ENCODE peak calls at places on chromosome 3, in five cellular contexts. C is cardiac muscle cell; Z is NCI-H1105 treated with DMSO at 0.1 percent for 48 hours; W is CD8-positive, alpha-beta memory T cell; N is astrocyte of the spinal cord. Y is an unnamed sample.

GRCh38 chr3:53159415-53160135 is 1.4 kb upstream of the PRKCD start:
- DNase-seq in C (peak), Z (no peak), W (no peak), N (no peak), Y (no peak)

GRCh38 chr3:60580826-60581225 is 670.4 kb downstream of the FHIT start:
- DNase-seq in C (no peak), Z (peak), W (no peak), N (no peak), Y (no peak)

GRCh38 chr3:28299705-28300104 is 48.8 kb upstream of the ZCWPW2 start:
- DNase-seq in C (no peak), Z (no peak), W (no peak), N (no peak), Y (no peak)

GRCh38 chr3:142987080-142987700 is 14.2 kb upstream of the U2SURP start:
- DNase-seq in C (peak), Z (peak), W (peak), N (peak), Y (no peak)

GRCh38 chr3:190516416-190516815 is 2.5 kb downstream of the IL1RAP start:
- DNase-seq in C (no peak), Z (no peak), W (no peak), N (peak), Y (no peak)

GRCh38 chr3:190865828-190866227 is 3.3 kb upstream of the GMNC start:
- DNase-seq in C (no peak), Z (no peak), W (no peak), N (no peak), Y (no peak)

GRCh38 chr3:195522254-195523023 is 20.7 kb downstream of the PPP1R2 start:
- DNase-seq in C (peak), Z (peak), W (peak), N (peak), Y (no peak)

GRCh38 chr3:9398715-9399708 is 1.6 kb downstream of the SETD5 start:
- DNase-seq in C (peak), Z (no peak), W (peak), N (peak), Y (no peak)

GRCh38 chr3:30970183-30970582 is 75.7 kb upstream of the GADL1 start:
- DNase-seq in C (peak), Z (no peak), W (no peak), N (no peak), Y (no peak)

GRCh38 chr3:96169111-96169510 is 645.3 kb upstream of the EPHA6 start:
- DNase-seq in C (no peak), Z (no peak), W (no peak), N (no peak), Y (no peak)

GRCh38 chr3:99388736-99389135 is 249.7 kb upstream of the COL8A1 start:
- DNase-seq in C (no peak), Z (no peak), W (no peak), N (no peak), Y (no peak)

GRCh38 chr3:65473746-65474145 is 565.0 kb downstream of the MAGI1 start:
- DNase-seq in C (peak), Z (no peak), W (no peak), N (peak), Y (no peak)

GRCh38 chr3:137013955-137014688 is 56.3 kb downstream of the IL20RB start:
- DNase-seq in C (peak), Z (peak), W (peak), N (peak), Y (peak)

GRCh38 chr3:122859021-122859805 is 64.3 kb downstream of the SLC49A4 start:
- DNase-seq in C (no peak), Z (no peak), W (no peak), N (no peak), Y (no peak)

GRCh38 chr3:52939600-52939999 is 42.3 kb upstream of the STIMATE start:
- DNase-seq in C (no peak), Z (no peak), W (no peak), N (no peak), Y (no peak)

GRCh38 chr3:24158756-24159155 is 213.7 kb downstream of the NR1D2 start:
- DNase-seq in C (no peak), Z (no peak), W (no peak), N (no peak), Y (no peak)

GRCh38 chr3:195892355-195893120 is 15.8 kb downstream of the TNK2 start:
- DNase-seq in C (peak), Z (no peak), W (no peak), N (peak), Y (no peak)

GRCh38 chr3:13955084-13955483 is 75.2 kb upstream of the WNT7A start:
- DNase-seq in C (no peak), Z (peak), W (no peak), N (no peak), Y (no peak)

GRCh38 chr3:89049119-89049518 is 58.3 kb upstream of the EPHA3 start:
- DNase-seq in C (no peak), Z (no peak), W (no peak), N (no peak), Y (no peak)

GRCh38 chr3:132265488-132265887 is 51.7 kb upstream of the ACP3 start:
- DNase-seq in C (no peak), Z (peak), W (no peak), N (no peak), Y (no peak)

GRCh38 chr3:116198087-116198486 is 247.2 kb downstream of the LSAMP start:
- DNase-seq in C (peak), Z (no peak), W (no peak), N (peak), Y (no peak)

GRCh38 chr3:15391007-15391406 is 36.3 kb downstream of the METTL6 start:
- DNase-seq in C (no peak), Z (no peak), W (no peak), N (no peak), Y (no peak)

GRCh38 chr3:64031540-64032533 is 8.5 kb upstream of the PSMD6 start:
- DNase-seq in C (no peak), Z (no peak), W (no peak), N (no peak), Y (no peak)

GRCh38 chr3:190205739-190206138 is 85.0 kb upstream of the P3H2 start:
- DNase-seq in C (peak), Z (no peak), W (no peak), N (peak), Y (no peak)

GRCh38 chr3:16305121-16305541 is 40.1 kb downstream of the OXNAD1 start:
- DNase-seq in C (no peak), Z (no peak), W (peak), N (no peak), Y (no peak)

GRCh38 chr3:189273736-189274135 is 102.0 kb downstream of the TPRG1 start:
- DNase-seq in C (no peak), Z (no peak), W (no peak), N (no peak), Y (no peak)

GRCh38 chr3:126130981-126131750 is 47.2 kb upstream of the SLC41A3 start:
- DNase-seq in C (no peak), Z (no peak), W (no peak), N (no peak), Y (no peak)

GRCh38 chr3:126035362-126036050 is 48.4 kb downstream of the SLC41A3 start:
- DNase-seq in C (no peak), Z (no peak), W (no peak), N (no peak), Y (peak)

GRCh38 chr3:138331143-138331894 is 1.7 kb upstream of the NME9 start:
- DNase-seq in C (peak), Z (no peak), W (no peak), N (no peak), Y (no peak)

Y was measured in central memory CD8-positive, alpha-beta T cell.